ENCODE peak calls at places on chromosomes 7 and 10, in eight cellular contexts. One of them, this sample, is unnamed.

GRCh38 chr7:143117395-143117794 is 14.5 kb upstream of the PIP start:
- DNase-seq in stimulated activated CD4-positive, alpha-beta T cell treated with anti-CD3 and anti-CD28 coated beads, Interleukin-1b, Interleukin-23, amount 100 ng/mL, for 1 hour: no peak
- DNase-seq in RCC 7860: no peak
- DNase-seq in activated T-helper 9 cell treated with anti-CD3 and anti-CD28 coated beads, Interleukin-2, amount 50 U/mL, for 16 hours: no peak
- DNase-seq in mucosa of descending colon: no peak
- DNase-seq in CD8-positive, alpha-beta T cell: no peak
- DNase-seq in A549: no peak
- DNase-seq in WERI-Rb-1: no peak
- DNase-seq in this sample: no peak

GRCh38 chr10:95305606-95306385 is 15.0 kb upstream of the PDLIM1 start:
- DNase-seq in stimulated activated CD4-positive, alpha-beta T cell treated with anti-CD3 and anti-CD28 coated beads, Interleukin-1b, Interleukin-23, amount 100 ng/mL, for 1 hour: no peak
- DNase-seq in RCC 7860: no peak
- DNase-seq in activated T-helper 9 cell treated with anti-CD3 and anti-CD28 coated beads, Interleukin-2, amount 50 U/mL, for 16 hours: no peak
- DNase-seq in mucosa of descending colon: no peak
- DNase-seq in CD8-positive, alpha-beta T cell: no peak
- DNase-seq in A549: no peak
- DNase-seq in WERI-Rb-1: no peak
- DNase-seq in this sample: no peak

GRCh38 chr10:43854042-43854441 is 205.4 kb upstream of the ZNF32 start:
- DNase-seq in stimulated activated CD4-positive, alpha-beta T cell treated with anti-CD3 and anti-CD28 coated beads, Interleukin-1b, Interleukin-23, amount 100 ng/mL, for 1 hour: no peak
- DNase-seq in RCC 7860: peak
- DNase-seq in activated T-helper 9 cell treated with anti-CD3 and anti-CD28 coated beads, Interleukin-2, amount 50 U/mL, for 16 hours: no peak
- DNase-seq in mucosa of descending colon: no peak
- DNase-seq in CD8-positive, alpha-beta T cell: no peak
- DNase-seq in A549: no peak
- DNase-seq in WERI-Rb-1: no peak
- DNase-seq in this sample: no peak

GRCh38 chr10:78358982-78359381 is 325.3 kb downstream of the RPS24 start:
- DNase-seq in stimulated activated CD4-positive, alpha-beta T cell treated with anti-CD3 and anti-CD28 coated beads, Interleukin-1b, Interleukin-23, amount 100 ng/mL, for 1 hour: no peak
- DNase-seq in RCC 7860: no peak
- DNase-seq in activated T-helper 9 cell treated with anti-CD3 and anti-CD28 coated beads, Interleukin-2, amount 50 U/mL, for 16 hours: no peak
- DNase-seq in mucosa of descending colon: no peak
- DNase-seq in CD8-positive, alpha-beta T cell: no peak
- DNase-seq in A549: no peak
- DNase-seq in WERI-Rb-1: no peak
- DNase-seq in this sample: no peak

GRCh38 chr10:130493021-130493420 is 356.8 kb downstream of the GLRX3 start:
- DNase-seq in stimulated activated CD4-positive, alpha-beta T cell treated with anti-CD3 and anti-CD28 coated beads, Interleukin-1b, Interleukin-23, amount 100 ng/mL, for 1 hour: no peak
- DNase-seq in RCC 7860: no peak
- DNase-seq in activated T-helper 9 cell treated with anti-CD3 and anti-CD28 coated beads, Interleukin-2, amount 50 U/mL, for 16 hours: no peak
- DNase-seq in mucosa of descending colon: no peak
- DNase-seq in CD8-positive, alpha-beta T cell: no peak
- DNase-seq in A549: no peak
- DNase-seq in WERI-Rb-1: peak
- DNase-seq in this sample: no peak

GRCh38 chr10:119479048-119479394 is 63.5 kb downstream of the RGS10 start:
- DNase-seq in stimulated activated CD4-positive, alpha-beta T cell treated with anti-CD3 and anti-CD28 coated beads, Interleukin-1b, Interleukin-23, amount 100 ng/mL, for 1 hour: no peak
- DNase-seq in RCC 7860: no peak
- DNase-seq in activated T-helper 9 cell treated with anti-CD3 and anti-CD28 coated beads, Interleukin-2, amount 50 U/mL, for 16 hours: no peak
- DNase-seq in mucosa of descending colon: no peak
- DNase-seq in CD8-positive, alpha-beta T cell: no peak
- DNase-seq in A549: no peak
- DNase-seq in WERI-Rb-1: no peak
- DNase-seq in this sample: no peak

GRCh38 chr10:30821269-30821993 is 191.9 kb upstream of the LYZL2 start:
- DNase-seq in stimulated activated CD4-positive, alpha-beta T cell treated with anti-CD3 and anti-CD28 coated beads, Interleukin-1b, Interleukin-23, amount 100 ng/mL, for 1 hour: no peak
- DNase-seq in RCC 7860: no peak
- DNase-seq in activated T-helper 9 cell treated with anti-CD3 and anti-CD28 coated beads, Interleukin-2, amount 50 U/mL, for 16 hours: no peak
- DNase-seq in mucosa of descending colon: no peak
- DNase-seq in CD8-positive, alpha-beta T cell: no peak
- DNase-seq in A549: no peak
- DNase-seq in WERI-Rb-1: no peak
- DNase-seq in this sample: no peak

GRCh38 chr10:103618575-103619423 is 125.3 kb downstream of the NEURL1 start:
- DNase-seq in stimulated activated CD4-positive, alpha-beta T cell treated with anti-CD3 and anti-CD28 coated beads, Interleukin-1b, Interleukin-23, amount 100 ng/mL, for 1 hour: no peak
- DNase-seq in RCC 7860: no peak
- DNase-seq in activated T-helper 9 cell treated with anti-CD3 and anti-CD28 coated beads, Interleukin-2, amount 50 U/mL, for 16 hours: no peak
- DNase-seq in mucosa of descending colon: peak
- DNase-seq in CD8-positive, alpha-beta T cell: no peak
- DNase-seq in A549: no peak
- DNase-seq in WERI-Rb-1: peak
- DNase-seq in this sample: no peak

GRCh38 chr10:79401015-79401921 is 44.2 kb downstream of the ZCCHC24 start:
- DNase-seq in stimulated activated CD4-positive, alpha-beta T cell treated with anti-CD3 and anti-CD28 coated beads, Interleukin-1b, Interleukin-23, amount 100 ng/mL, for 1 hour: no peak
- DNase-seq in RCC 7860: no peak
- DNase-seq in activated T-helper 9 cell treated with anti-CD3 and anti-CD28 coated beads, Interleukin-2, amount 50 U/mL, for 16 hours: no peak
- DNase-seq in mucosa of descending colon: no peak
- DNase-seq in CD8-positive, alpha-beta T cell: no peak
- DNase-seq in A549: no peak
- DNase-seq in WERI-Rb-1: peak
- DNase-seq in this sample: peak

GRCh38 chr10:131231965-131232541 is 79.5 kb downstream of the TCERG1L start:
- DNase-seq in stimulated activated CD4-positive, alpha-beta T cell treated with anti-CD3 and anti-CD28 coated beads, Interleukin-1b, Interleukin-23, amount 100 ng/mL, for 1 hour: no peak
- DNase-seq in RCC 7860: no peak
- DNase-seq in activated T-helper 9 cell treated with anti-CD3 and anti-CD28 coated beads, Interleukin-2, amount 50 U/mL, for 16 hours: no peak
- DNase-seq in mucosa of descending colon: no peak
- DNase-seq in CD8-positive, alpha-beta T cell: no peak
- DNase-seq in A549: no peak
- DNase-seq in WERI-Rb-1: no peak
- DNase-seq in this sample: no peak

GRCh38 chr7:14836571-14837189 is 65.9 kb downstream of the DGKB start:
- DNase-seq in stimulated activated CD4-positive, alpha-beta T cell treated with anti-CD3 and anti-CD28 coated beads, Interleukin-1b, Interleukin-23, amount 100 ng/mL, for 1 hour: no peak
- DNase-seq in RCC 7860: no peak
- DNase-seq in activated T-helper 9 cell treated with anti-CD3 and anti-CD28 coated beads, Interleukin-2, amount 50 U/mL, for 16 hours: no peak
- DNase-seq in mucosa of descending colon: no peak
- DNase-seq in CD8-positive, alpha-beta T cell: no peak
- DNase-seq in A549: no peak
- DNase-seq in WERI-Rb-1: no peak
- DNase-seq in this sample: no peak

GRCh38 chr7:5514440-5515035 is 90.9 kb upstream of the TNRC18 start:
- DNase-seq in stimulated activated CD4-positive, alpha-beta T cell treated with anti-CD3 and anti-CD28 coated beads, Interleukin-1b, Interleukin-23, amount 100 ng/mL, for 1 hour: no peak
- DNase-seq in RCC 7860: no peak
- DNase-seq in activated T-helper 9 cell treated with anti-CD3 and anti-CD28 coated beads, Interleukin-2, amount 50 U/mL, for 16 hours: no peak
- DNase-seq in mucosa of descending colon: no peak
- DNase-seq in CD8-positive, alpha-beta T cell: no peak
- DNase-seq in A549: no peak
- DNase-seq in WERI-Rb-1: no peak
- DNase-seq in this sample: no peak

GRCh38 chr7:63080831-63081230 is 917.8 kb upstream of the ZNF722 start:
- DNase-seq in stimulated activated CD4-positive, alpha-beta T cell treated with anti-CD3 and anti-CD28 coated beads, Interleukin-1b, Interleukin-23, amount 100 ng/mL, for 1 hour: no peak
- DNase-seq in RCC 7860: no peak
- DNase-seq in activated T-helper 9 cell treated with anti-CD3 and anti-CD28 coated beads, Interleukin-2, amount 50 U/mL, for 16 hours: no peak
- DNase-seq in mucosa of descending colon: no peak
- DNase-seq in CD8-positive, alpha-beta T cell: no peak
- DNase-seq in A549: no peak
- DNase-seq in WERI-Rb-1: no peak
- DNase-seq in this sample: no peak

GRCh38 chr10:71747808-71748523 is 25.4 kb downstream of the VSIR start:
- DNase-seq in stimulated activated CD4-positive, alpha-beta T cell treated with anti-CD3 and anti-CD28 coated beads, Interleukin-1b, Interleukin-23, amount 100 ng/mL, for 1 hour: no peak
- DNase-seq in RCC 7860: no peak
- DNase-seq in activated T-helper 9 cell treated with anti-CD3 and anti-CD28 coated beads, Interleukin-2, amount 50 U/mL, for 16 hours: no peak
- DNase-seq in mucosa of descending colon: no peak
- DNase-seq in CD8-positive, alpha-beta T cell: no peak
- DNase-seq in A549: no peak
- DNase-seq in WERI-Rb-1: no peak
- DNase-seq in this sample: no peak

GRCh38 chr10:100858258-100858657 is 54.5 kb upstream of the SLF2 start:
- DNase-seq in stimulated activated CD4-positive, alpha-beta T cell treated with anti-CD3 and anti-CD28 coated beads, Interleukin-1b, Interleukin-23, amount 100 ng/mL, for 1 hour: no peak
- DNase-seq in RCC 7860: no peak
- DNase-seq in activated T-helper 9 cell treated with anti-CD3 and anti-CD28 coated beads, Interleukin-2, amount 50 U/mL, for 16 hours: no peak
- DNase-seq in mucosa of descending colon: no peak
- DNase-seq in CD8-positive, alpha-beta T cell: no peak
- DNase-seq in A549: no peak
- DNase-seq in WERI-Rb-1: no peak
- DNase-seq in this sample: no peak